ENCODE peak calls at places on chromosome 4, in six cellular contexts. S is CD8-positive, alpha-beta T cell; W is heart left ventricle; K is NT2/D1; U is A549; D is lung. Y is an unnamed sample. For H3K4me1, the result is how much of the 10 kb centered on the place peaks cover.

GRCh38 chr4:84393193-84393592 is 105.9 kb downstream of the NKX6-1 start:
- DNase-seq in S (no peak), W (no peak), K (no peak), U (no peak), D (no peak), Y (no peak)

GRCh38 chr4:10074767-10075105 is 41.9 kb downstream of the WDR1 start:
- DNase-seq in S (no peak), W (no peak), K (peak), U (peak), D (no peak), Y (no peak)

GRCh38 chr4:111602848-111603247 is 542.4 kb upstream of the FAM241A start:
- DNase-seq in S (no peak), W (no peak), K (no peak), U (no peak), D (no peak), Y (no peak)

GRCh38 chr4:60039908-60040307 is 1160.2 kb upstream of the ADGRL3 start:
- DNase-seq in S (no peak), W (no peak), K (no peak), U (no peak), D (no peak), Y (no peak)

GRCh38 chr4:142016031-142016430 is 379.6 kb downstream of the IL15 start:
- DNase-seq in S (no peak), W (no peak), K (no peak), U (no peak), D (no peak), Y (no peak)

GRCh38 chr4:55035892-55036291 is 89.5 kb downstream of the KDR start:
- DNase-seq in S (no peak), W (no peak), K (no peak), U (no peak), D (no peak), Y (no peak)

GRCh38 chr4:20028694-20029093 is 223.0 kb upstream of the SLIT2 start:
- DNase-seq in S (no peak), W (no peak), K (no peak), U (no peak), D (no peak), Y (no peak)

GRCh38 chr4:84579410-84579791 is 3.5 kb upstream of the CDS1 start:
- DNase-seq in S (no peak), W (no peak), K (no peak), U (no peak), D (no peak), Y (no peak)

GRCh38 chr4:94962484-94962883 is 204.7 kb downstream of the BMPR1B start:
- DNase-seq in S (no peak), W (no peak), K (no peak), U (no peak), D (no peak), Y (no peak)

GRCh38 chr4:60683357-60683756 is 516.8 kb upstream of the ADGRL3 start:
- DNase-seq in S (no peak), W (no peak), K (no peak), U (no peak), D (no peak), Y (no peak)

GRCh38 chr4:72604324-72604723 is 35.3 kb upstream of the ADAMTS3 start:
- DNase-seq in S (no peak), W (no peak), K (no peak), U (no peak), D (no peak), Y (no peak)

GRCh38 chr4:101851671-101852070 is 61.1 kb downstream of the BANK1 start:
- DNase-seq in S (no peak), W (no peak), K (no peak), U (no peak), D (no peak), Y (no peak)

GRCh38 chr4:5156677-5157076 is 105.4 kb downstream of the STK32B start:
- DNase-seq in S (no peak), W (no peak), K (no peak), U (no peak), D (no peak), Y (no peak)

GRCh38 chr4:100876546-100876945 is 358.7 kb upstream of the EMCN start:
- DNase-seq in S (no peak), W (no peak), K (no peak), U (no peak), D (no peak), Y (no peak)

GRCh38 chr4:114727426-114727825 is 128.8 kb downstream of the UGT8 start:
- DNase-seq in S (no peak), W (no peak), K (no peak), U (no peak), D (no peak), Y (no peak)

GRCh38 chr4:160831165-160831922 is 1332.5 kb downstream of the FSTL5 start:
- DNase-seq in S (no peak), W (no peak), K (no peak), U (no peak), D (no peak), Y (no peak)

GRCh38 chr4:183903021-183903760 is 1.9 kb upstream of the STOX2 start:
- DNase-seq in S (no peak), W (no peak), K (no peak), U (no peak), D (no peak), Y (no peak)

GRCh38 chr4:148166132-148166531 is 276.1 kb downstream of the NR3C2 start:
- DNase-seq in S (no peak), W (no peak), K (no peak), U (no peak), D (no peak), Y (no peak)

GRCh38 chr4:54637325-54637724 is 20.4 kb upstream of the KIT start:
- DNase-seq in S (no peak), W (no peak), K (no peak), U (no peak), D (no peak), Y (no peak)

GRCh38 chr4:147479376-147479775 is 1.5 kb upstream of the EDNRA start:
- DNase-seq in S (no peak), W (no peak), K (no peak), U (no peak), D (no peak), Y (no peak)

GRCh38 chr4:107824367-107825071 is at the start of gene SGMS2:
- DNase-seq in S (no peak), W (peak), K (no peak), U (peak), D (peak), Y (peak)

GRCh38 chr4:46999584-46999983 is 6.2 kb upstream of the GABRA4 start:
- DNase-seq in S (no peak), W (no peak), K (no peak), U (no peak), D (no peak), Y (no peak)

GRCh38 chr4:168631241-168632151 is 134.6 kb downstream of the PALLD start:
- DNase-seq in S (no peak), W (peak), K (peak), U (peak), D (peak), Y (peak)

GRCh38 chr4:173489514-173489913 is 40.5 kb downstream of the HAND2 start:
- DNase-seq in S (no peak), W (no peak), K (no peak), U (no peak), D (no peak), Y (no peak)

GRCh38 chr4:15352508-15352907 is 75.3 kb upstream of the C1QTNF7 start:
- DNase-seq in S (no peak), W (no peak), K (no peak), U (no peak), D (no peak), Y (no peak)

GRCh38 chr4:30789219-30789671 is 69.1 kb downstream of the PCDH7 start:
- DNase-seq in S (no peak), W (no peak), K (no peak), U (no peak), D (no peak), Y (peak)

GRCh38 chr4:33722254-33722653 is 2522.1 kb downstream of the ARAP2 start:
- DNase-seq in S (no peak), W (no peak), K (no peak), U (no peak), D (no peak), Y (no peak)

GRCh38 chr4:39664828-39665731 is 26.4 kb upstream of the SMIM14 start:
- DNase-seq in S (no peak), W (no peak), K (no peak), U (no peak), D (no peak), Y (no peak)

GRCh38 chr4:179803857-179804256 is 2361.6 kb upstream of the AGA start:
- DNase-seq in S (no peak), W (no peak), K (no peak), U (no peak), D (no peak), Y (no peak)

GRCh38 chr4:132180020-132180427 is 969.1 kb upstream of the PCDH10 start:
- DNase-seq in S (no peak), W (no peak), K (no peak), U (no peak), D (no peak), Y (no peak)

GRCh38 chr4:180542445-180543100 is 1700.6 kb upstream of the TENM3 start:
- DNase-seq in S (no peak), W (no peak), K (no peak), U (no peak), D (no peak), Y (no peak)

DNA sequence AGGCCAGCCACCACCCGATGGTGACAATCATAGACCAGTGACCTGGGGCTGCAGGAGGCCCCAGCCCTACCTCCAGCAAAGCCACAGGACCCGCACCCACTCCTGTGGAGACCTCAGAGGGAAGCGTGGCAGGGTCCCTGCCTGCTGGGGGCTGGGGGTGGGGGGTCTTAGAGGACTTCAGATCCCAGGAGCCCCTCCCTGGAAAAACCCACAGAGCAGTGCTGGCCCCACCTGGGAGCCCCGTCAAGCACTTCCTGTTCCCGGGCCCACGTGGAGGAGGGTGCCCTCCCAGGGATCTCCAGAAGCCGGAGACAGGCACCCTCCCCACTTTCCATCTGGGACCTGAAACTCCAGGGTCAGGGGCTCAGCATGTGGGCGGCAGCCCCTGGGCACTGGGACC is 31.9 kb downstream of the TACC3 start:
- DNase-seq in S (no peak), W (no peak), K (no peak), U (no peak), D (no peak), Y (no peak)
- H3K4me1 ChIP-seq in S (under half), W (under half), K (half or more), U (under half), D (under half), Y (under half)

DNA sequence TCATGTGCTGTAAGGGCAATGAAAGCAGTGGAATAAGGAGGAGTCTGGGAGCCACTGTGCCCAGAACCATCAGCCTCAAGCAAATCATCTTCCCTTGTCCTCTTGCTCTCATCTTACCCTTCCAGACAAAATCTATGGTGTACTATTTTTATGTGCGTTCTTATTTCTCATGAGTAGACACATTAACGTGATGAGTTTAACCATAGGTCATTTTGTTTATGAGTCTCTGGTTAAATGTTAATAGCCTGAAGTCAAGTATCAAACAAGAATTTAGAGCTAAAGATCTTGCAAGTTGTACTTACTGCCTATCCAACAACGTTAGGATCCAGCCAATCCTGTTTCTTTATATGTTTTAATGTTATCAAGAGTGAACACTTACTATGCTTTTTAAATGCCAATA is 495.3 kb downstream of the SPRY1 start:
- DNase-seq in S (no peak), W (no peak), K (no peak), U (no peak), D (no peak), Y (no peak)
- H3K4me1 ChIP-seq in S (under half), W (under half), K (under half), U (under half), D (under half), Y (under half)

GRCh38 chr4:121790976-121791375 is 10.1 kb upstream of the EXOSC9 start:
- DNase-seq in S (no peak), W (no peak), K (no peak), U (no peak), D (no peak), Y (no peak)

GRCh38 chr4:121792966-121793365 is 8.2 kb upstream of the EXOSC9 start:
- DNase-seq in S (no peak), W (no peak), K (no peak), U (no peak), D (no peak), Y (no peak)

GRCh38 chr4:121791481-121791880 is 9.6 kb upstream of the EXOSC9 start:
- DNase-seq in S (no peak), W (no peak), K (no peak), U (no peak), D (no peak), Y (no peak)

GRCh38 chr4:121796283-121796682 is 4.8 kb upstream of the EXOSC9 start:
- DNase-seq in S (no peak), W (no peak), K (no peak), U (no peak), D (no peak), Y (no peak)

GRCh38 chr4:121794505-121795192 is 6.5 kb upstream of the EXOSC9 start:
- DNase-seq in S (no peak), W (no peak), K (no peak), U (no peak), D (no peak), Y (no peak)
- H3K4me1 ChIP-seq in S (under half), W (under half), K (under half), U (under half), D (under half), Y (under half)

GRCh38 chr4:163663454-163664225 is 169.2 kb downstream of the TMA16 start:
- DNase-seq in S (no peak), W (no peak), K (no peak), U (no peak), D (no peak), Y (no peak)

GRCh38 chr4:163665521-163666334 is 171.2 kb downstream of the TMA16 start:
- DNase-seq in S (no peak), W (no peak), K (no peak), U (no peak), D (no peak), Y (no peak)

GRCh38 chr4:163662761-163663160 is 168.3 kb downstream of the TMA16 start:
- DNase-seq in S (no peak), W (no peak), K (no peak), U (no peak), D (no peak), Y (no peak)

DNA sequence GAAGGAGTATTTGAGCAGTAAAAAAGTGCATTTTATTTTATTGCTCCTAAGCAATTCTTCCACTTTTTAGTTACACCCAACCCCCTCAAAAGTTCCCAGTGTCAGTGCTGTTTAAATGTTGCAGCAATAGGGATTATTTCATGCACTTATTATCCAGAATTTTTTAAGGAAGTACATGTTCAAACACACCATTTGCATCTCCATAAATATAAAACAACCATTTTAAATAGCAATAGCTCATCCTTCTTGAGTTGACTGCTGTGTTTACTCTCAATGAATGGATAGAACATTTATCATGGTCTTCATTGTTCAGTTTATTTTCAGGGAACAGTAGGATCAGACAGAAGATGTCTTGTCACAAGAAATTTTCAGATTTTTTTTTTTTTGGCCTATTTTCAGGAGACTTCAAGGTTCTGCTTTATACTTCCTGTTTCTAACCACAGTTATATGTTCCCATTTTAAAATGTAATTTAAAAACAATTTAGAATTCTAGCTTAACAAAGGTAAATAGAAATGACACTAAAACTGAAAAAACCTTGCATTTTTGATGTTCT is 171.9 kb downstream of the TMA16 start:
- DNase-seq in S (no peak), W (no peak), K (no peak), U (no peak), D (no peak), Y (no peak)
- H3K4me1 ChIP-seq in S (under half), W (under half), K (under half), U (under half), D (under half), Y (under half)

DNA sequence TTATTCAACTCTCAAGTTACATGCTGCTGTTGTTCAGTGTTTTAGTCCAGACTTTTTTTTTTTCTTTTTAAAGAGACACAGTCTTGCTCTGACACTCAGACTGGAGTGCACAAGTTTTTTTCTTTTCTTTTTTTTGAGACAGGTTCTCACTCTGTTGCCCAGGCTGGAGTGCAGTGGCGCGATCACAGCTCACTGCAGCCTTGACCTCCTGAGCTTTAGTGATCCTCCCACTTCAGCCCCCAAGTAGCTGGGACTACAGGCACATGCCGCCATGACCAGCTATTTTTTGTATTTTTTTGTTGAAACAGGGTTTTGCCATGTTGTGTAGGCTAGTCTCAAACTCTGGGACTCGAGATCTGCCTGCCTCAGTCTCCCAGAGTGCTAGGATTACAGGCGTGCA is 11.9 kb downstream of the ADD1 start:
- DNase-seq in S (no peak), W (no peak), K (no peak), U (no peak), D (no peak), Y (no peak)
- H3K4me1 ChIP-seq in S (half or more), W (half or more), K (under half), U (under half), D (under half), Y (under half)

Y was measured in prostate gland.